ENCODE peak calls at places on chromosome 20, in seven cellular contexts. D, J, G, I, F, A and P are unnamed samples.

GRCh38 chr20:58131111-58131510 is 97.3 kb downstream of the ANKRD60 start:
- DNase-seq in G (no peak), F (no peak), A (peak), J (no peak), I (no peak), D (no peak), P (no peak)

GRCh38 chr20:16308754-16309153 is 264.5 kb downstream of the KIF16B start:
- DNase-seq in F (no peak), I (no peak), A (no peak), J (no peak), D (no peak), G (no peak), P (no peak)

GRCh38 chr20:36035720-36036119 is 67.3 kb downstream of the CNBD2 start:
- DNase-seq in I (no peak), D (no peak), A (no peak), J (no peak), G (no peak), F (no peak), P (no peak)

GRCh38 chr20:14925286-14925685 is 587.9 kb upstream of the FLRT3 start:
- DNase-seq in G (no peak), A (no peak), J (no peak), F (no peak), D (no peak), I (no peak), P (no peak)

GRCh38 chr20:36281785-36282380 is 24.3 kb upstream of the DLGAP4 start:
- DNase-seq in F (no peak), J (no peak), I (no peak), G (no peak), D (no peak), A (no peak), P (no peak)

GRCh38 chr20:24350923-24351368 is 118.5 kb upstream of the SYNDIG1 start:
- DNase-seq in J (no peak), G (no peak), F (no peak), D (peak), A (no peak), I (no peak), P (no peak)

GRCh38 chr20:9889270-9889981 is 50.5 kb upstream of the PAK5 start:
- DNase-seq in G (no peak), D (no peak), J (no peak), A (no peak), F (no peak), I (no peak), P (no peak)

GRCh38 chr20:17818187-17818586 is 118.4 kb downstream of the BANF2 start:
- DNase-seq in G (no peak), F (no peak), A (no peak), J (no peak), D (no peak), I (no peak), P (no peak)